ENCODE peak calls at places on chromosomes 5 and 9, in nine cellular contexts. One of them, this sample, is unnamed. For H4K20me1, the result is how much of the 10 kb centered on the place peaks cover.

GRCh38 chr9:21688108-21689102 is 114.0 kb upstream of the MTAP start:
- DNase-seq in GM23338: no peak
- DNase-seq in neural progenitor cell: no peak
- DNase-seq in GM23248: peak
- DNase-seq in HepG2: no peak
- DNase-seq in IMR-90: peak
- DNase-seq in mammary epithelial cell: peak
- DNase-seq in fibroblast of lung: peak
- DNase-seq in PC-9: peak
- DNase-seq in this sample: no peak

GRCh38 chr9:82117528-82117927 is 129.0 kb downstream of the SPATA31D1 start:
- DNase-seq in GM23338: no peak
- DNase-seq in neural progenitor cell: no peak
- DNase-seq in GM23248: no peak
- DNase-seq in HepG2: no peak
- DNase-seq in IMR-90: no peak
- DNase-seq in mammary epithelial cell: no peak
- DNase-seq in fibroblast of lung: no peak
- DNase-seq in PC-9: no peak
- DNase-seq in this sample: no peak

GRCh38 chr9:94720846-94721549 is 5.5 kb upstream of the AOPEP start:
- DNase-seq in GM23338: no peak
- DNase-seq in neural progenitor cell: no peak
- DNase-seq in GM23248: peak
- DNase-seq in HepG2: peak
- DNase-seq in IMR-90: no peak
- DNase-seq in mammary epithelial cell: peak
- DNase-seq in fibroblast of lung: no peak
- DNase-seq in PC-9: peak
- DNase-seq in this sample: no peak

GRCh38 chr5:137096149-137097103 is 402.7 kb downstream of the SPOCK1 start:
- DNase-seq in GM23338: no peak
- DNase-seq in neural progenitor cell: no peak
- DNase-seq in GM23248: peak
- DNase-seq in HepG2: no peak
- DNase-seq in IMR-90: peak
- DNase-seq in mammary epithelial cell: peak
- DNase-seq in fibroblast of lung: peak
- DNase-seq in PC-9: no peak
- DNase-seq in this sample: no peak

GRCh38 chr5:143262393-143263174 is 140.9 kb downstream of the NR3C1 start:
- DNase-seq in GM23338: no peak
- DNase-seq in neural progenitor cell: no peak
- DNase-seq in GM23248: peak
- DNase-seq in HepG2: peak
- DNase-seq in IMR-90: peak
- DNase-seq in mammary epithelial cell: peak
- DNase-seq in fibroblast of lung: peak
- DNase-seq in PC-9: peak
- DNase-seq in this sample: no peak

GRCh38 chr5:136033848-136034247 is 5.1 kb downstream of the TGFBI start:
- DNase-seq in GM23338: no peak
- DNase-seq in neural progenitor cell: no peak
- DNase-seq in GM23248: peak
- DNase-seq in HepG2: no peak
- DNase-seq in IMR-90: no peak
- DNase-seq in mammary epithelial cell: peak
- DNase-seq in fibroblast of lung: no peak
- DNase-seq in PC-9: no peak
- DNase-seq in this sample: no peak

GRCh38 chr9:22084336-22085035 is 75.4 kb upstream of the CDKN2B start:
- DNase-seq in GM23338: no peak
- DNase-seq in neural progenitor cell: no peak
- DNase-seq in GM23248: peak
- DNase-seq in HepG2: peak
- DNase-seq in IMR-90: peak
- DNase-seq in mammary epithelial cell: peak
- DNase-seq in fibroblast of lung: peak
- DNase-seq in PC-9: peak
- DNase-seq in this sample: peak

GRCh38 chr9:101792475-101792874 is 54.0 kb upstream of the GRIN3A start:
- DNase-seq in GM23338: no peak
- DNase-seq in neural progenitor cell: no peak
- DNase-seq in GM23248: no peak
- DNase-seq in HepG2: no peak
- DNase-seq in IMR-90: no peak
- DNase-seq in mammary epithelial cell: no peak
- DNase-seq in fibroblast of lung: no peak
- DNase-seq in PC-9: no peak
- DNase-seq in this sample: no peak

GRCh38 chr5:13403351-13403750 is 541.1 kb downstream of the DNAH5 start:
- DNase-seq in GM23338: no peak
- DNase-seq in neural progenitor cell: no peak
- DNase-seq in GM23248: no peak
- DNase-seq in HepG2: no peak
- DNase-seq in IMR-90: no peak
- DNase-seq in mammary epithelial cell: peak
- DNase-seq in fibroblast of lung: peak
- DNase-seq in PC-9: no peak
- DNase-seq in this sample: no peak

GRCh38 chr9:93263334-93264229 is 79.6 kb downstream of the WNK2 start:
- DNase-seq in GM23338: no peak
- DNase-seq in neural progenitor cell: no peak
- DNase-seq in GM23248: no peak
- DNase-seq in HepG2: no peak
- DNase-seq in IMR-90: no peak
- DNase-seq in mammary epithelial cell: no peak
- DNase-seq in fibroblast of lung: no peak
- DNase-seq in PC-9: no peak
- DNase-seq in this sample: peak

GRCh38 chr9:121288874-121289553 is 21.1 kb downstream of the GSN start:
- DNase-seq in GM23338: peak
- DNase-seq in neural progenitor cell: peak
- DNase-seq in GM23248: peak
- DNase-seq in HepG2: peak
- DNase-seq in IMR-90: peak
- DNase-seq in mammary epithelial cell: peak
- DNase-seq in fibroblast of lung: peak
- DNase-seq in PC-9: peak
- DNase-seq in this sample: peak

GRCh38 chr9:99231708-99232107 is 9.6 kb downstream of the SEC61B start:
- DNase-seq in GM23338: peak
- DNase-seq in neural progenitor cell: peak
- DNase-seq in GM23248: peak
- DNase-seq in HepG2: peak
- DNase-seq in IMR-90: peak
- DNase-seq in mammary epithelial cell: no peak
- DNase-seq in fibroblast of lung: no peak
- DNase-seq in PC-9: no peak
- DNase-seq in this sample: no peak

GRCh38 chr5:169670769-169671525 is 33.9 kb downstream of the DOCK2 start:
- DNase-seq in GM23338: no peak
- DNase-seq in neural progenitor cell: no peak
- DNase-seq in GM23248: no peak
- DNase-seq in HepG2: no peak
- DNase-seq in IMR-90: no peak
- DNase-seq in mammary epithelial cell: no peak
- DNase-seq in fibroblast of lung: no peak
- DNase-seq in PC-9: peak
- DNase-seq in this sample: no peak

GRCh38 chr5:81180780-81181179 is 52.3 kb upstream of the CKMT2 start:
- DNase-seq in GM23338: no peak
- DNase-seq in neural progenitor cell: no peak
- DNase-seq in GM23248: no peak
- DNase-seq in HepG2: no peak
- DNase-seq in IMR-90: no peak
- DNase-seq in mammary epithelial cell: no peak
- DNase-seq in fibroblast of lung: no peak
- DNase-seq in PC-9: no peak
- DNase-seq in this sample: no peak

GRCh38 chr9:135898634-135899407 is 8.5 kb downstream of the CAMSAP1 start:
- DNase-seq in GM23338: no peak
- DNase-seq in neural progenitor cell: no peak
- DNase-seq in GM23248: peak
- DNase-seq in HepG2: no peak
- DNase-seq in IMR-90: peak
- DNase-seq in mammary epithelial cell: no peak
- DNase-seq in fibroblast of lung: peak
- DNase-seq in PC-9: no peak
- DNase-seq in this sample: no peak

GRCh38 chr5:110865400-110866094 is 126.7 kb downstream of the SLC25A46 start:
- DNase-seq in GM23338: peak
- DNase-seq in neural progenitor cell: peak
- DNase-seq in GM23248: peak
- DNase-seq in HepG2: peak
- DNase-seq in IMR-90: peak
- DNase-seq in mammary epithelial cell: peak
- DNase-seq in fibroblast of lung: peak
- DNase-seq in PC-9: no peak
- DNase-seq in this sample: peak

GRCh38 chr5:30401479-30402058 is 791.9 kb upstream of the CDH6 start:
- DNase-seq in GM23338: peak
- DNase-seq in neural progenitor cell: peak
- DNase-seq in GM23248: peak
- DNase-seq in HepG2: peak
- DNase-seq in IMR-90: peak
- DNase-seq in mammary epithelial cell: peak
- DNase-seq in fibroblast of lung: peak
- DNase-seq in PC-9: no peak
- DNase-seq in this sample: peak

GRCh38 chr5:170503970-170504525 is at the start of gene KCNIP1:
- DNase-seq in GM23338: peak
- DNase-seq in neural progenitor cell: peak
- DNase-seq in GM23248: peak
- DNase-seq in HepG2: no peak
- DNase-seq in IMR-90: no peak
- DNase-seq in mammary epithelial cell: no peak
- DNase-seq in fibroblast of lung: peak
- DNase-seq in PC-9: no peak
- DNase-seq in this sample: peak

GRCh38 chr5:139763584-139764249 is 31.9 kb upstream of the PSD2 start:
- DNase-seq in GM23338: no peak
- DNase-seq in neural progenitor cell: no peak
- DNase-seq in GM23248: no peak
- DNase-seq in HepG2: no peak
- DNase-seq in IMR-90: no peak
- DNase-seq in mammary epithelial cell: no peak
- DNase-seq in fibroblast of lung: no peak
- DNase-seq in PC-9: no peak
- DNase-seq in this sample: no peak

GRCh38 chr5:52760695-52761366 is 26.9 kb upstream of the ITGA1 start:
- DNase-seq in GM23338: no peak
- DNase-seq in neural progenitor cell: no peak
- DNase-seq in GM23248: no peak
- DNase-seq in HepG2: no peak
- DNase-seq in IMR-90: no peak
- DNase-seq in mammary epithelial cell: no peak
- DNase-seq in fibroblast of lung: no peak
- DNase-seq in PC-9: no peak
- DNase-seq in this sample: no peak

GRCh38 chr5:138159666-138160065 is 18.8 kb downstream of the BRD8 start:
- DNase-seq in GM23338: no peak
- DNase-seq in neural progenitor cell: no peak
- DNase-seq in GM23248: no peak
- DNase-seq in HepG2: no peak
- DNase-seq in IMR-90: no peak
- DNase-seq in mammary epithelial cell: no peak
- DNase-seq in fibroblast of lung: no peak
- DNase-seq in PC-9: no peak
- DNase-seq in this sample: no peak

GRCh38 chr5:130231786-130232185 is 327.5 kb downstream of the CHSY3 start:
- DNase-seq in GM23338: no peak
- DNase-seq in neural progenitor cell: no peak
- DNase-seq in GM23248: no peak
- DNase-seq in HepG2: no peak
- DNase-seq in IMR-90: no peak
- DNase-seq in mammary epithelial cell: peak
- DNase-seq in fibroblast of lung: no peak
- DNase-seq in PC-9: no peak
- DNase-seq in this sample: no peak

GRCh38 chr9:130471411-130472183 is 26.8 kb downstream of the ASS1 start:
- DNase-seq in GM23338: no peak
- DNase-seq in neural progenitor cell: peak
- DNase-seq in GM23248: no peak
- DNase-seq in HepG2: no peak
- DNase-seq in IMR-90: no peak
- DNase-seq in mammary epithelial cell: no peak
- DNase-seq in fibroblast of lung: no peak
- DNase-seq in PC-9: no peak
- DNase-seq in this sample: no peak
- H4K20me1 ChIP-seq in GM23338: under half
- H4K20me1 ChIP-seq in neural progenitor cell: under half
- H4K20me1 ChIP-seq in GM23248: under half
- H4K20me1 ChIP-seq in HepG2: under half
- H4K20me1 ChIP-seq in IMR-90: under half
- H4K20me1 ChIP-seq in mammary epithelial cell: under half
- H4K20me1 ChIP-seq in fibroblast of lung: under half
- H4K20me1 ChIP-seq in PC-9: under half
- H4K20me1 ChIP-seq in this sample: under half

GRCh38 chr9:130873966-130874365 is 22.6 kb downstream of the QRFP start:
- DNase-seq in GM23338: no peak
- DNase-seq in neural progenitor cell: no peak
- DNase-seq in GM23248: no peak
- DNase-seq in HepG2: no peak
- DNase-seq in IMR-90: no peak
- DNase-seq in mammary epithelial cell: no peak
- DNase-seq in fibroblast of lung: no peak
- DNase-seq in PC-9: no peak
- DNase-seq in this sample: no peak
- H4K20me1 ChIP-seq in GM23338: under half
- H4K20me1 ChIP-seq in neural progenitor cell: under half
- H4K20me1 ChIP-seq in GM23248: under half
- H4K20me1 ChIP-seq in HepG2: under half
- H4K20me1 ChIP-seq in IMR-90: under half
- H4K20me1 ChIP-seq in mammary epithelial cell: under half
- H4K20me1 ChIP-seq in fibroblast of lung: under half
- H4K20me1 ChIP-seq in PC-9: under half
- H4K20me1 ChIP-seq in this sample: under half

DNA sequence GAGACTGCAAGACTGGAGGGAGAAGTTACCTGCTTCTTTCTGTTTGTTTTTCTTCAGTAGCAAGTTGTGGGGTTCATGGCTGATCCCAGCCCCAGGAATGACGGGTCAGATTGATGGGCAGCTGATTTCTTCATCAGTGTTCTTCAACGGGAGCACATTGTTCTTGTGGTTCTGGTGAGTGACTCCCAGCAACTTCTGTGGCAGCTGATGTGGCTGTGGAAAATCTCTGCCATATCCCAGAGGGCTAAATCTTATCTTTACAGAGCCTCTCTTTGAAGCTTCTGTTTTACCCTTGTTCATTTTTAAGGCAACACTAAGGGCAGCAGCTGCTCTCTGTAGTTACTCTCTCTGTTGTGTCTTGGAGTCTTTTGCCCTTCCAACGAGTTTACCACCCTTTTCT is 710.3 kb downstream of the PRELID2 start:
- DNase-seq in GM23338: no peak
- DNase-seq in neural progenitor cell: no peak
- DNase-seq in GM23248: no peak
- DNase-seq in HepG2: no peak
- DNase-seq in IMR-90: no peak
- DNase-seq in mammary epithelial cell: no peak
- DNase-seq in fibroblast of lung: no peak
- DNase-seq in PC-9: no peak
- DNase-seq in this sample: no peak
- H4K20me1 ChIP-seq in GM23338: under half
- H4K20me1 ChIP-seq in neural progenitor cell: under half
- H4K20me1 ChIP-seq in GM23248: under half
- H4K20me1 ChIP-seq in HepG2: under half
- H4K20me1 ChIP-seq in IMR-90: under half
- H4K20me1 ChIP-seq in mammary epithelial cell: under half
- H4K20me1 ChIP-seq in fibroblast of lung: under half
- H4K20me1 ChIP-seq in PC-9: under half
- H4K20me1 ChIP-seq in this sample: under half

GRCh38 chr5:88776692-88777091 is 106.3 kb downstream of the MEF2C start:
- DNase-seq in GM23338: no peak
- DNase-seq in neural progenitor cell: no peak
- DNase-seq in GM23248: no peak
- DNase-seq in HepG2: no peak
- DNase-seq in IMR-90: no peak
- DNase-seq in mammary epithelial cell: no peak
- DNase-seq in fibroblast of lung: no peak
- DNase-seq in PC-9: no peak
- DNase-seq in this sample: no peak
- H4K20me1 ChIP-seq in GM23338: under half
- H4K20me1 ChIP-seq in neural progenitor cell: under half
- H4K20me1 ChIP-seq in GM23248: under half
- H4K20me1 ChIP-seq in HepG2: under half
- H4K20me1 ChIP-seq in IMR-90: under half
- H4K20me1 ChIP-seq in mammary epithelial cell: under half
- H4K20me1 ChIP-seq in fibroblast of lung: under half
- H4K20me1 ChIP-seq in PC-9: under half
- H4K20me1 ChIP-seq in this sample: under half

This sample was measured in hepatocyte.